ENCODE peak calls at places on chromosomes 2 and 18, in six cellular contexts. V is NCI-H146, M is IMR-90, Z is MM.1S, K is AG08396, L is nephron progenitor cell. S is an unnamed sample.
A peak's percentile ranks its signal among the peaks of the same experiment; 100 is the strongest.

GRCh38 chr2:191202881-191203397 is 42.3 kb upstream of the MYO1B start:
- DNase-seq in V (no peak), M (peak; percentile 83), Z (no peak), K (no peak), L (no peak), S (peak; percentile 53)

GRCh38 chr18:76895498-76895897 is 73.1 kb downstream of the ZNF236 start:
- DNase-seq in V (no peak), M (no peak), Z (no peak), K (no peak), L (no peak), S (no peak)

GRCh38 chr18:46660955-46661749 is 4.1 kb upstream of the LOXHD1 start:
- DNase-seq in V (peak; percentile 61), M (peak; percentile 31), Z (no peak), K (peak; percentile 73), L (peak; percentile 21), S (peak; percentile 13)

GRCh38 chr2:46091004-46091403 is 206.2 kb upstream of the EPAS1 start:
- DNase-seq in V (no peak), M (no peak), Z (no peak), K (no peak), L (no peak), S (no peak)

GRCh38 chr18:655445-655844 is 2.0 kb upstream of the TYMS start:
- DNase-seq in V (no peak), M (no peak), Z (no peak), K (no peak), L (no peak), S (no peak)

GRCh38 chr2:224847961-224848850 is 132.0 kb upstream of the CCDC195 start:
- DNase-seq in V (peak; percentile 26), M (peak; percentile 75), Z (no peak), K (peak; percentile 28), L (no peak), S (peak; percentile 79)

GRCh38 chr2:172836386-172837200 is 100.9 kb downstream of the RAPGEF4 start:
- DNase-seq in V (no peak), M (peak; percentile 84), Z (no peak), K (peak; percentile 45), L (no peak), S (peak; percentile 15)

GRCh38 chr2:58120626-58121229 is 74.1 kb downstream of the VRK2 start:
- DNase-seq in V (no peak), M (no peak), Z (no peak), K (no peak), L (no peak), S (no peak)

GRCh38 chr2:175631247-175631628 is 370.8 kb downstream of the LNPK start:
- DNase-seq in V (no peak), M (no peak), Z (no peak), K (no peak), L (no peak), S (peak; percentile 69)

GRCh38 chr2:57460875-57461274 is 585.7 kb upstream of the VRK2 start:
- DNase-seq in V (no peak), M (no peak), Z (no peak), K (no peak), L (no peak), S (peak; percentile 14)

GRCh38 chr18:40215981-40216380 is 1739.1 kb upstream of the PIK3C3 start:
- DNase-seq in V (no peak), M (peak; percentile 21), Z (no peak), K (no peak), L (no peak), S (no peak)

GRCh38 chr2:43077876-43078275 is 148.5 kb downstream of the ZFP36L2 start:
- DNase-seq in V (no peak), M (no peak), Z (no peak), K (no peak), L (no peak), S (no peak)

GRCh38 chr2:220106065-220106464 is 478.6 kb downstream of the SLC4A3 start:
- DNase-seq in V (no peak), M (no peak), Z (no peak), K (no peak), L (no peak), S (no peak)

GRCh38 chr2:26850002-26850431 is 2.1 kb downstream of the DPYSL5 start:
- DNase-seq in V (peak; percentile 57), M (no peak), Z (no peak), K (no peak), L (peak; percentile 7), S (no peak)

S was measured in adipocyte.